ENCODE peak calls at places on chromosomes 12 and 14, in six cellular contexts. G is lower lobe of right lung, S is breast epithelium, I is OCI-LY7, P is PC-3, D is right cardiac atrium. F is an unnamed sample.
A peak's percentile ranks its signal among the peaks of the same experiment; 100 is the strongest.

GRCh38 chr12:104750061-104750460 is 208.0 kb downstream of the SLC41A2 start:
- DNase-seq in G (peak; percentile 63), I (peak; percentile 56), P (no peak), S (no peak), D (no peak), F (no peak)

GRCh38 chr14:73258845-73259611 is 21.7 kb downstream of the PAPLN start:
- DNase-seq in P (no peak), I (no peak), S (no peak), D (no peak), G (no peak), F (no peak)

GRCh38 chr14:50001146-50001998 is 108.5 kb downstream of the ARF6 start:
- DNase-seq in G (peak; percentile 65), I (peak; percentile 80), S (peak; percentile 71), D (no peak), P (peak; percentile 93), F (peak; percentile 96)

GRCh38 chr12:123094349-123095073 is 56.4 kb downstream of the PITPNM2 start:
- DNase-seq in P (peak; percentile 96), S (peak; percentile 82), G (no peak), I (no peak), D (peak; percentile 82), F (peak; percentile 73)

GRCh38 chr12:94615284-94616216 is 34.8 kb downstream of the TMCC3 start:
- DNase-seq in I (no peak), P (peak; percentile 90), G (no peak), D (peak; percentile 66), S (no peak), F (peak; percentile 85)

GRCh38 chr12:2456122-2456812 is 338.5 kb upstream of the FKBP4 start:
- DNase-seq in I (no peak), S (no peak), G (no peak), P (no peak), D (no peak), F (no peak)

GRCh38 chr12:2198088-2198501 is 145.3 kb downstream of the CACNA1C start:
- DNase-seq in D (no peak), I (no peak), G (no peak), S (no peak), P (no peak), F (no peak)

GRCh38 chr14:103003351-103003615 is 54.1 kb downstream of the CDC42BPB start:
- DNase-seq in D (no peak), I (no peak), P (no peak), S (no peak), G (no peak), F (no peak)

GRCh38 chr12:113333111-113333750 is 1.7 kb downstream of the SLC8B1 start:
- DNase-seq in I (no peak), P (no peak), D (no peak), G (no peak), S (no peak), F (no peak)

GRCh38 chr12:8629486-8630033 is 16.9 kb upstream of the AICDA start:
- DNase-seq in D (no peak), I (peak; percentile 47), S (no peak), P (no peak), G (no peak), F (no peak)

GRCh38 chr12:125633686-125634085 is 568.5 kb downstream of the AACS start:
- DNase-seq in I (no peak), G (peak; percentile 49), S (no peak), P (no peak), D (no peak), F (no peak)

GRCh38 chr14:69259531-69260245 is at the start of gene GALNT16:
- DNase-seq in G (no peak), P (no peak), I (no peak), S (no peak), D (peak; percentile 79), F (no peak)

GRCh38 chr14:73741386-73741875 is 27.2 kb upstream of the PNMA1 start:
- DNase-seq in G (peak; percentile 84), S (no peak), I (peak; percentile 54), D (peak; percentile 91), P (peak; percentile 80), F (no peak)

GRCh38 chr12:1843641-1844005 is 23.3 kb downstream of the LRTM2 start:
- DNase-seq in P (no peak), I (no peak), S (peak; percentile 6), D (no peak), G (peak; percentile 14), F (no peak)

GRCh38 chr14:57760891-57761290 is 105.0 kb downstream of the SLC35F4 start:
- DNase-seq in S (no peak), I (no peak), P (no peak), G (no peak), D (no peak), F (no peak)

GRCh38 chr14:94853920-94854319 is 84.0 kb upstream of the GSC start:
- DNase-seq in I (no peak), P (no peak), G (no peak), D (no peak), S (no peak), F (no peak)

DNA sequence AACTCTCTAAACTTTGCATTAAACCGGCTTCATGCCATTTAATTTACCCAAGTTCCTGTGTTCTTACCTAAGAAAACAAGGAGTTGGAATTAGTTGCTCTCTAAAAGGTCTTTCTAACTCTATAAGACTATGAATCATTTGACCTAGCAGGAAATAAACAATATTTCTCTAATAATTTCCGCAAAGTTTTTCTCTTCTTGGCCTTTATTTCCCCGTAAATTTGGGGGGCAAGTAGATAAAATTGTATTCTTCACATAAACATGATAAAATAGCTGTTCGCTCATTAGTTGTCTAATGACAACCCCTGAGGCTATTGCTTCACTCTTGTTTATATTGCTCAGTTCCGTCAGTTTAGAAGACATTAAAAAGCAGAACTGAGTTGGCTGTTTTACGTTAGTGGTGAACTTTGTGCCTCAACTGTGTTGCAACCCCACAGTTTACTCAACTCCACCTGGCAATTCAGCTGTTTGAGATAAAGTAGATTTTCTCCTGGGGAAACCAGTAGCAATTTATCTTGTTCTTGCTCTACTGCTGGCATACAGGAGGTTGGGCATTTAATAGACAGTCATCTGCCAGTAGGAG is 74.7 kb downstream of the BTG1 start:
- DNase-seq in I (no peak), S (no peak), G (no peak), D (no peak), P (no peak), F (no peak)
- H3K27ac ChIP-seq in I (no peak overlapping the region), S (peak overlapping the region; percentile 3), G (no peak overlapping the region), D (no peak overlapping the region), P (no peak overlapping the region), F (no peak overlapping the region)

GRCh38 chr14:91987192-91987591 is 39.7 kb upstream of the FBLN5 start:
- DNase-seq in D (peak; percentile 47), S (no peak), P (no peak), G (no peak), I (no peak), F (no peak)

GRCh38 chr14:91980157-91980556 is 32.7 kb upstream of the FBLN5 start:
- DNase-seq in S (no peak), D (no peak), P (peak; percentile 90), I (no peak), G (no peak), F (peak; percentile 9)

GRCh38 chr14:91983571-91983970 is 36.1 kb upstream of the FBLN5 start:
- DNase-seq in G (no peak), I (no peak), P (no peak), S (no peak), D (no peak), F (no peak)

GRCh38 chr14:91985521-91986255 is 38.2 kb upstream of the FBLN5 start:
- DNase-seq in G (no peak), P (no peak), S (no peak), D (no peak), I (no peak), F (no peak)

DNA sequence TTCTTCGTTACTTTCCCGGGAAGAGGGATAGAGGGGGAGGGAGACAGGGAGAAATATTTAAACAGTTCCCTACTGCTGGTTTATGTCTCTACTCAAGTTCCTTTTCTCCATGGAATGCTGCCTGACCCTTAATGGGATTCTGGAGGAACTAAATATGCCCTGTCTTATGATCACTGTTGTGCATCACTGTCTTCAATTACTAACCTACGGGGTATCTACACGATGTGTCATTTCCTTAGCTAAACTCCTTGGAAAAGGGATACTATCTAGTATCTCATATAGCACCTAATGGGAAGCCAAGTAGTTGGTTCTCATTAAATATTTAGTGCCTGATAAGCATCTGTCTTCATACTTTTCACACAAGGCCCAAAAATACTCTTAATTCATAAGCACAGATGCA is 37.5 kb upstream of the FBLN5 start:
- DNase-seq in I (no peak), P (peak; percentile 13), D (no peak), G (no peak), S (no peak), F (no peak)
- H3K27ac ChIP-seq in I (no peak overlapping the region), P (peak overlapping the region; percentile 40), D (no peak overlapping the region), G (no peak overlapping the region), S (no peak overlapping the region), F (peak overlapping the region; percentile 20)

GRCh38 chr14:77339407-77339806 is 18.6 kb downstream of the GSTZ1 start:
- DNase-seq in G (no peak), I (no peak), P (peak; percentile 32), D (no peak), S (no peak), F (no peak)

GRCh38 chr14:77338332-77338731 is 17.5 kb downstream of the GSTZ1 start:
- DNase-seq in D (no peak), S (no peak), P (no peak), G (no peak), I (no peak), F (no peak)

GRCh38 chr14:77342726-77343397 is 22.0 kb downstream of the GSTZ1 start:
- DNase-seq in D (no peak), P (no peak), S (no peak), G (no peak), I (no peak), F (no peak)

GRCh38 chr14:77340389-77340788 is 19.6 kb downstream of the GSTZ1 start:
- DNase-seq in G (no peak), I (no peak), D (no peak), P (no peak), S (no peak), F (no peak)

DNA sequence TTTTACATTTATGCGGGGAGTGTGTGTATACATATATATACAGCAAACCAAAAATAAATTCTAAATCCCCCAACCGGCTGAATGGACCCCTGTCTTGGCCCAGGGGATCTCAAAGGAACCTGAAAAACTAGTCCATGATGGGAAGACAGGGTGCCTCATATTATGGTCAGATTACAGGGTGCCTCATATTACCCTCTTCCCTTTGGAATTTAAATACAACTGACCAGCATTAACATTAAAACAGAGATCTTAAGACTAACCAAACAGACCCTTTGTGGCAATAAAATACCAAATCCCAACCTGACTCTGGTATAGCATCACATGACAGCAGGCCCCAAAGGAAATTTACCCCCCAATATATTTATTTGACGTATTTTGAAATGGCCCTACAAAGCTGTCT is 17.0 kb downstream of the GSTZ1 start:
- DNase-seq in D (no peak), I (no peak), P (no peak), G (no peak), S (no peak), F (no peak)
- H3K27ac ChIP-seq in D (no peak overlapping the region), I (no peak overlapping the region), P (no peak overlapping the region), G (no peak overlapping the region), S (no peak overlapping the region), F (no peak overlapping the region)

DNA sequence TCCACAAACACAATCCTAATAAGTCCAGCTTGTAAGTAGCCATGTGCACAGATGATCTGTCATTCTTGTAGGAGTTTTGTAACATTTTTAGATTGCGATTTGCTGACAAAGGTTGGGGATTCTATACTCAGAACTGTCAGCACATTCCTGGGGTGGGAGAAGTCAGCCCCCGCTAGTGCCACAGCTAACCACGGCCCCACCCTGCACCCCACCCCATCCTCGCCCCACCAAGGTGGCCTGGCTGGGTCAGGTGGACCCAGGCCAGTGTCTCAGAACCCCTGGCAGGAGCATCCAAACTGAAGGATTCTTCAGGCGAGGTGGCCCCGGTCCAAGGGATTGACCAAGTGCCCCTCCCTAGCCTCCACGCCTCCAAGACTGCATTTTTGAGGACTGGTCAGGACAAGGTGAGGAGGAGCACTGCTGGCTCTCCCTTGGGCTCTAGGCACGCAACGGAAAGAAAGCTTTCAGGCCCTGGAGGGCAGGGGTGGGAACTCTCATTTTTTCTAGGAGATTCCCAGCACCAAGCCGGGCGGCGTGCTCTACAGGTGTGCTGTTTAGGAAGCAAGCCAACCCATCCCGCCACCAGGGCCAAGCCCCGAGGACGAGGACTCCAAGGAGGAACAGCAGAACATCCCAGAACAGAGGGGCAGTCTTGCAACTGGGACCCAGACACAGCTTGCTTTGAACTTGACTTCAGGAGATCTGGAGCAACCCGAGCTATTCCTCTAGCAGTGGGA is 172.8 kb downstream of the BCL11B start:
- DNase-seq in D (no peak), S (no peak), P (no peak), I (no peak), G (no peak), F (no peak)
- H3K27ac ChIP-seq in D (no peak overlapping the region), S (peak overlapping the region; percentile 21), P (no peak overlapping the region), I (no peak overlapping the region), G (no peak overlapping the region), F (no peak overlapping the region)